ENCODE peak calls at places on chromosomes 4 and X, in five cellular contexts. Y is psoas muscle, T is fibroblast of pulmonary artery, W is ovary, C is kidney epithelial cell. Z is an unnamed sample.

GRCh38 chr4:126533176-126533575 is 1099.6 kb upstream of the INTU start:
- DNase-seq in Y (no peak), T (peak; percentile 40), W (no peak), C (no peak), Z (no peak)

GRCh38 chrX:55260806-55261205 is 3.9 kb downstream of the PAGE3 start:
- DNase-seq in Y (no peak), T (no peak), W (no peak), C (no peak), Z (no peak)

GRCh38 chr4:107616838-107617389 is 103.1 kb downstream of the PAPSS1 start:
- DNase-seq in Y (no peak), T (no peak), W (no peak), C (no peak), Z (no peak)

GRCh38 chrX:110087485-110088356 is 84.8 kb downstream of the TMEM164 start:
- DNase-seq in Y (peak; percentile 29), T (peak; percentile 92), W (no peak), C (peak; percentile 70), Z (no peak)

GRCh38 chr4:56164921-56165320 is 216.2 kb downstream of the CEP135 start:
- DNase-seq in Y (no peak), T (peak; percentile 13), W (no peak), C (no peak), Z (no peak)

GRCh38 chr4:133324491-133324890 is 175.4 kb downstream of the PCDH10 start:
- DNase-seq in Y (no peak), T (no peak), W (no peak), C (no peak), Z (no peak)

GRCh38 chr4:73408181-73408867 is 4.2 kb downstream of the ALB start:
- DNase-seq in Y (no peak), T (no peak), W (no peak), C (no peak), Z (no peak)

GRCh38 chrX:106397788-106398538 is 213.8 kb upstream of the RADX start:
- DNase-seq in Y (no peak), T (peak; percentile 56), W (no peak), C (no peak), Z (no peak)

GRCh38 chrX:72240976-72241375 is 2.1 kb upstream of the ERCC6L start:
- DNase-seq in Y (no peak), T (no peak), W (no peak), C (no peak), Z (no peak)

GRCh38 chr4:15793506-15794363 is 15.6 kb downstream of the CD38 start:
- DNase-seq in Y (no peak), T (no peak), W (no peak), C (no peak), Z (no peak)

GRCh38 chrX:72041901-72042859 is 89.5 kb downstream of the RTL5 start:
- DNase-seq in Y (no peak), T (no peak), W (peak; percentile 46), C (no peak), Z (no peak)

GRCh38 chr4:119039779-119040178 is 95.9 kb upstream of the MYOZ2 start:
- DNase-seq in Y (no peak), T (no peak), W (no peak), C (no peak), Z (no peak)

GRCh38 chrX:107118322-107119147 is at the start of gene RBM41:
- DNase-seq in Y (peak; percentile 71), T (peak; percentile 76), W (peak; percentile 73), C (peak; percentile 45), Z (peak; percentile 86)

GRCh38 chr4:159016527-159017137 is 86.2 kb upstream of the RAPGEF2 start:
- DNase-seq in Y (no peak), T (peak; percentile 25), W (peak; percentile 41), C (peak; percentile 29), Z (no peak)

GRCh38 chr4:67549123-67549522 is 3.8 kb upstream of the CENPC start:
- DNase-seq in Y (no peak), T (peak; percentile 62), W (no peak), C (no peak), Z (no peak)

GRCh38 chr4:161577604-161578301 is 586.0 kb downstream of the FSTL5 start:
- DNase-seq in Y (no peak), T (peak; percentile 60), W (no peak), C (no peak), Z (no peak)

GRCh38 chrX:138006176-138006575 is 440.2 kb downstream of the ZIC3 start:
- DNase-seq in Y (no peak), T (no peak), W (no peak), C (no peak), Z (no peak)

GRCh38 chr4:169241480-169241879 is 29.3 kb downstream of the SH3RF1 start:
- DNase-seq in Y (no peak), T (peak; percentile 52), W (peak; percentile 75), C (no peak), Z (no peak)

GRCh38 chr4:118869808-118870342 is 18.8 kb upstream of the SYNPO2 start:
- DNase-seq in Y (no peak), T (peak; percentile 44), W (no peak), C (no peak), Z (no peak)

GRCh38 chrX:153924149-153924861 is 1.8 kb downstream of the ARHGAP4 start:
- DNase-seq in Y (no peak), T (peak; percentile 64), W (peak; percentile 64), C (no peak), Z (no peak)

GRCh38 chr4:47849466-47849865 is 11.6 kb upstream of the CORIN start:
- DNase-seq in Y (no peak), T (no peak), W (no peak), C (no peak), Z (no peak)

GRCh38 chrX:65644621-65645287 is 22.7 kb upstream of the MSN start:
- DNase-seq in Y (peak; percentile 82), T (peak; percentile 84), W (peak; percentile 85), C (no peak), Z (peak; percentile 91)

GRCh38 chr4:100042711-100043110 is 92.6 kb upstream of the H2AZ1 start:
- DNase-seq in Y (no peak), T (no peak), W (no peak), C (no peak), Z (no peak)

GRCh38 chrX:727738-728621 is 97.4 kb downstream of the SHOX start:
- DNase-seq in Y (no peak), T (no peak), W (no peak), C (no peak), Z (no peak)

GRCh38 chrX:49102221-49102620 is 21.3 kb downstream of the GPKOW start:
- DNase-seq in Y (no peak), T (no peak), W (no peak), C (no peak), Z (no peak)

GRCh38 chrX:138492371-138492770 is 219.1 kb downstream of the FGF13 start:
- DNase-seq in Y (no peak), T (no peak), W (no peak), C (no peak), Z (no peak)

GRCh38 chr4:129545599-129546278 is 449.8 kb downstream of the C4orf33 start:
- DNase-seq in Y (peak; percentile 65), T (peak; percentile 99), W (peak; percentile 35), C (no peak), Z (peak; percentile 91)

GRCh38 chrX:135975421-135975820 is 1.6 kb upstream of the MMGT1 start:
- DNase-seq in Y (no peak), T (no peak), W (no peak), C (no peak), Z (no peak)

GRCh38 chrX:154350429-154351182 is 23.8 kb downstream of the FLNA start:
- DNase-seq in Y (peak; percentile 9), T (no peak), W (peak; percentile 37), C (no peak), Z (no peak)

GRCh38 chrX:109310031-109310430 is 171.9 kb downstream of the GUCY2F start:
- DNase-seq in Y (no peak), T (no peak), W (no peak), C (no peak), Z (no peak)

GRCh38 chr4:3880595-3881120 is 114.5 kb downstream of the ADRA2C start:
- DNase-seq in Y (peak; percentile 48), T (peak; percentile 50), W (peak; percentile 82), C (no peak), Z (no peak)

GRCh38 chr4:170004656-170005250 is 21.4 kb downstream of the MFAP3L start:
- DNase-seq in Y (no peak), T (no peak), W (no peak), C (no peak), Z (no peak)

GRCh38 chr4:40916218-40916555 is 166.4 kb downstream of the NSUN7 start:
- DNase-seq in Y (no peak), T (peak; percentile 58), W (no peak), C (peak; percentile 35), Z (no peak)

GRCh38 chr4:102809691-102810090 is 17.7 kb downstream of the UBE2D3 start:
- DNase-seq in Y (no peak), T (no peak), W (no peak), C (no peak), Z (no peak)

GRCh38 chr4:185987976-185988627 is 80.9 kb upstream of the TLR3 start:
- DNase-seq in Y (no peak), T (peak; percentile 76), W (no peak), C (no peak), Z (no peak)

GRCh38 chrX:63855896-63856295 is 70.9 kb upstream of the ARHGEF9 start:
- DNase-seq in Y (no peak), T (no peak), W (no peak), C (no peak), Z (no peak)

GRCh38 chr4:14749910-14750309 is 252.4 kb upstream of the CPEB2 start:
- DNase-seq in Y (peak; percentile 13), T (peak; percentile 8), W (no peak), C (no peak), Z (no peak)
- TF ChIP-seq CTCF in Y (peak; percentile 34), T (peak; percentile 5), W (no peak), C (peak; percentile 5), Z (peak; percentile 60)

DNA sequence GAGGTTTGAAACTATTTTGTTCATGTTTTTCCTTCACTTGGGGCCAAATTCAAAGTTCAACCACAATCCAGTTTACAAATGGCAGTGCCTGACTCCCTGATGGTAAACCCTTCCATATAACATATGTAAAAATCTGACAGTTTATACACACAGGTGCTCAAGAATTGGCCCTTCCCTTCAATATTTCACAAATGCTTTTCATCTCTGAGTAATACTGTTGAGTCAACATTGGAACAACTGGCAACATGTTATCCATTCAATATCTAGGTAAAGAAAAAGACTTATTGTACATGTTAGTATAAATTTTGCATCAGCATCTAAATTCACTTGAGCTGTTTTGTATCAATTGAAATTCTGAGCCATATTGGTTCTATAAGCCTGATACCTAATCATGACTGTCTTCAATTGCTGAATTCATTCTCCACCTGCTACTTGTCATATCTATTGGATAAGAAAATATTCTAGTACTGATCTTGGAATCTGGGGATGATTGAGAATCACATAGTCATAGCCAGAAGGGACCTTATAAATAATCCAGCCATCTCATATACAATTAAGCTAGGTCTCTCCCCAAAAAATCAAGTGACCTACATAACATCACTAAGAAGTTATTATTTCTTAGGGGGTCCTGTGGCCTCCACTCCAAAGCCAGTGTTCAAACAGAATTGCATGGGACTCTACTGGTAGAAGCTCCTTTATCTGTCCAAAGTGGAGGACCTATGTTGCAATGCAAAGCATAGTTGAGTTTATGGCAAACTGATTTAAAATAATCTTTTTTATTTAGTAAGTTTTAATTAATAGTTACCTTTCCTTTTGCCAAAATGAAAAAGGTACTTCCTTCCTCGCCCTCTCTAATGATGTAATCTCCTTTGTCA is 61.9 kb downstream of the PRKG2 start:
- DNase-seq in Y (no peak), T (no peak), W (no peak), C (no peak), Z (no peak)
- H3K4me3 ChIP-seq in Y (no peak overlapping the region), T (no peak overlapping the region), W (peak overlapping the region; percentile 22), C (peak overlapping the region; percentile 29), Z (no peak overlapping the region)

GRCh38 chrX:103941201-103941975 is 21.0 kb upstream of the TMSB15B start:
- DNase-seq in Y (no peak), T (peak; percentile 54), W (no peak), C (no peak), Z (no peak)
- TF ChIP-seq CTCF in Y (peak; percentile 37), T (peak; percentile 45), W (peak; percentile 61), C (peak; percentile 48), Z (no peak)

GRCh38 chr4:54224960-54225670 is 4.0 kb upstream of the PDGFRA start:
- DNase-seq in Y (no peak), T (no peak), W (peak; percentile 45), C (no peak), Z (no peak)
- H3K4me3 ChIP-seq in Y (no peak overlapping the region), T (no peak overlapping the region), W (peak overlapping the region; percentile 32), C (no peak overlapping the region), Z (no peak overlapping the region)